ENCODE peak calls at places on chromosome 9, in nine cellular contexts. One of them, this sample, is unnamed.

GRCh38 chr9:35748858-35749514 is at the start of the genes GBA2 and RGP1:
- DNase-seq in iPS-NIHi11: peak; percentile 89
- DNase-seq in coronary artery: peak; percentile 89
- DNase-seq in KG1: peak; percentile 68
- DNase-seq in IMR-90: peak; percentile 43
- DNase-seq in NCI-H1417: peak; percentile 69
- DNase-seq in EL: peak; percentile 74
- DNase-seq in C1 segment of cervical spinal cord: peak; percentile 36
- DNase-seq in iPS DF 19.7: no peak
- DNase-seq in this sample: peak; percentile 48

GRCh38 chr9:134932171-134932570 is 14.5 kb upstream of the FCN1 start:
- DNase-seq in coronary artery: no peak
- DNase-seq in NCI-H1417: no peak
- DNase-seq in iPS-NIHi11: no peak
- DNase-seq in IMR-90: no peak
- DNase-seq in C1 segment of cervical spinal cord: no peak
- DNase-seq in iPS DF 19.7: no peak
- DNase-seq in EL: no peak
- DNase-seq in KG1: no peak
- DNase-seq in this sample: no peak

GRCh38 chr9:110252509-110253139 is 3.7 kb downstream of the TXN start:
- DNase-seq in iPS-NIHi11: no peak
- DNase-seq in coronary artery: no peak
- DNase-seq in KG1: no peak
- DNase-seq in C1 segment of cervical spinal cord: no peak
- DNase-seq in NCI-H1417: no peak
- DNase-seq in IMR-90: no peak
- DNase-seq in EL: no peak
- DNase-seq in iPS DF 19.7: no peak
- DNase-seq in this sample: no peak

GRCh38 chr9:127057970-127058644 is 64.3 kb downstream of the ANGPTL2 start:
- DNase-seq in KG1: no peak
- DNase-seq in iPS-NIHi11: no peak
- DNase-seq in NCI-H1417: no peak
- DNase-seq in coronary artery: no peak
- DNase-seq in EL: no peak
- DNase-seq in C1 segment of cervical spinal cord: no peak
- DNase-seq in iPS DF 19.7: no peak
- DNase-seq in IMR-90: peak; percentile 31
- DNase-seq in this sample: no peak

GRCh38 chr9:115261656-115262081 is 143.7 kb upstream of the TNC start:
- DNase-seq in iPS DF 19.7: no peak
- DNase-seq in KG1: no peak
- DNase-seq in IMR-90: peak; percentile 63
- DNase-seq in C1 segment of cervical spinal cord: no peak
- DNase-seq in coronary artery: no peak
- DNase-seq in iPS-NIHi11: no peak
- DNase-seq in EL: peak; percentile 76
- DNase-seq in NCI-H1417: peak; percentile 54
- DNase-seq in this sample: no peak

GRCh38 chr9:137439158-137439714 is 1.9 kb downstream of the ENTPD8 start:
- DNase-seq in coronary artery: no peak
- DNase-seq in iPS DF 19.7: no peak
- DNase-seq in EL: no peak
- DNase-seq in NCI-H1417: no peak
- DNase-seq in iPS-NIHi11: peak; percentile 7
- DNase-seq in KG1: no peak
- DNase-seq in IMR-90: no peak
- DNase-seq in C1 segment of cervical spinal cord: no peak
- DNase-seq in this sample: no peak

GRCh38 chr9:98964201-98964600 is 20.5 kb downstream of the COL15A1 start:
- DNase-seq in NCI-H1417: no peak
- DNase-seq in EL: no peak
- DNase-seq in iPS DF 19.7: no peak
- DNase-seq in iPS-NIHi11: no peak
- DNase-seq in C1 segment of cervical spinal cord: no peak
- DNase-seq in IMR-90: peak; percentile 18
- DNase-seq in KG1: no peak
- DNase-seq in coronary artery: no peak
- DNase-seq in this sample: no peak

GRCh38 chr9:81635526-81636279 is 53.6 kb downstream of the TLE1 start:
- DNase-seq in NCI-H1417: no peak
- DNase-seq in iPS-NIHi11: no peak
- DNase-seq in KG1: no peak
- DNase-seq in iPS DF 19.7: no peak
- DNase-seq in C1 segment of cervical spinal cord: no peak
- DNase-seq in coronary artery: no peak
- DNase-seq in EL: peak; percentile 77
- DNase-seq in IMR-90: peak; percentile 75
- DNase-seq in this sample: no peak

GRCh38 chr9:115717711-115718173 is 435.8 kb upstream of the PAPPA start:
- DNase-seq in NCI-H1417: peak; percentile 57
- DNase-seq in EL: peak; percentile 83
- DNase-seq in KG1: no peak
- DNase-seq in coronary artery: no peak
- DNase-seq in C1 segment of cervical spinal cord: no peak
- DNase-seq in iPS DF 19.7: no peak
- DNase-seq in iPS-NIHi11: no peak
- DNase-seq in IMR-90: peak; percentile 33
- DNase-seq in this sample: no peak

GRCh38 chr9:79768199-79768598 is 196.4 kb downstream of the TLE4 start:
- DNase-seq in coronary artery: no peak
- DNase-seq in C1 segment of cervical spinal cord: no peak
- DNase-seq in IMR-90: peak; percentile 78
- DNase-seq in iPS DF 19.7: no peak
- DNase-seq in NCI-H1417: no peak
- DNase-seq in iPS-NIHi11: no peak
- DNase-seq in EL: peak; percentile 30
- DNase-seq in KG1: no peak
- DNase-seq in this sample: no peak

GRCh38 chr9:121938621-121939020 is 154.5 kb downstream of the TTLL11 start:
- DNase-seq in EL: no peak
- DNase-seq in iPS DF 19.7: no peak
- DNase-seq in NCI-H1417: no peak
- DNase-seq in coronary artery: no peak
- DNase-seq in KG1: no peak
- DNase-seq in iPS-NIHi11: no peak
- DNase-seq in IMR-90: no peak
- DNase-seq in C1 segment of cervical spinal cord: no peak
- DNase-seq in this sample: no peak

GRCh38 chr9:127586537-127586936 is 25.5 kb upstream of the STXBP1 start:
- DNase-seq in IMR-90: peak; percentile 76
- DNase-seq in EL: peak; percentile 80
- DNase-seq in NCI-H1417: peak; percentile 90
- DNase-seq in KG1: no peak
- DNase-seq in C1 segment of cervical spinal cord: no peak
- DNase-seq in iPS DF 19.7: no peak
- DNase-seq in coronary artery: peak; percentile 86
- DNase-seq in iPS-NIHi11: peak; percentile 80
- DNase-seq in this sample: peak; percentile 88

This sample was measured in tibial nerve.